ENCODE peak calls at places on chromosomes 16 and 17, in eight cellular contexts. T is T47D; G is activated naive CD4-positive, alpha-beta T cell treated with Interleukin-2 at 50 U/mL for 16 hours; Z is fibroblast of mammary gland; P is RCC 7860; D is 8988T; N is skeletal muscle cell; K is hypothalamus. F is an unnamed sample.

GRCh38 chr17:74176546-74177001 is 26.9 kb upstream of the RPL38 start:
- DNase-seq in N (no peak), K (peak; percentile 55), D (no peak), P (peak; percentile 31), T (peak; percentile 72), G (peak; percentile 19), Z (peak; percentile 61), F (peak; percentile 73)

GRCh38 chr17:61591018-61591417 is at the start of gene NACA2:
- DNase-seq in P (no peak), K (no peak), D (no peak), Z (no peak), N (no peak), T (no peak), G (no peak), F (no peak)

GRCh38 chr17:76065754-76066153 is 6.6 kb downstream of the SRP68 start:
- DNase-seq in Z (no peak), G (no peak), T (no peak), K (no peak), P (no peak), D (no peak), N (no peak), F (no peak)

GRCh38 chr17:1769826-1770477 is 8.1 kb downstream of the SERPINF1 start:
- DNase-seq in G (peak; percentile 5), D (no peak), P (no peak), N (no peak), K (no peak), T (peak; percentile 76), Z (no peak), F (no peak)

GRCh38 chr17:74343526-74344284 is 17.7 kb downstream of the KIF19 start:
- DNase-seq in P (no peak), D (no peak), G (no peak), Z (no peak), N (no peak), T (no peak), K (no peak), F (no peak)

GRCh38 chr17:32261937-32262510 is 3.6 kb upstream of the RHBDL3 start:
- DNase-seq in G (no peak), K (no peak), D (no peak), N (no peak), P (no peak), Z (no peak), T (no peak), F (no peak)

GRCh38 chr16:79372504-79373184 is 227.9 kb downstream of the MAF start:
- DNase-seq in D (no peak), T (no peak), Z (peak; percentile 73), G (peak; percentile 61), N (no peak), K (no peak), P (peak; percentile 97), F (no peak)

GRCh38 chr16:55817236-55817912 is 15.5 kb downstream of the CES1 start:
- DNase-seq in N (no peak), G (no peak), T (no peak), K (no peak), D (no peak), Z (peak; percentile 47), P (no peak), F (no peak)

GRCh38 chr17:75414488-75414887 is 9.0 kb upstream of the GRB2 start:
- DNase-seq in G (no peak), N (no peak), Z (no peak), D (no peak), K (no peak), P (no peak), T (no peak), F (no peak)

GRCh38 chr16:15466886-15467781 is 32.7 kb downstream of the BMERB1 start:
- DNase-seq in D (no peak), K (no peak), Z (peak; percentile 37), T (no peak), P (peak; percentile 37), N (no peak), G (no peak), F (no peak)

GRCh38 chr16:50741225-50741807 is 570 bp upstream of the CYLD start:
- DNase-seq in K (no peak), G (no peak), D (no peak), T (peak; percentile 13), P (no peak), Z (peak; percentile 49), N (no peak), F (no peak)

GRCh38 chr16:6482861-6483530 is 849.6 kb upstream of the RBFOX1 start:
- DNase-seq in D (no peak), N (no peak), Z (no peak), T (no peak), G (no peak), K (peak; percentile 5), P (no peak), F (no peak)

GRCh38 chr16:27258241-27258734 is 10.3 kb downstream of the NSMCE1 start:
- DNase-seq in P (no peak), Z (no peak), K (no peak), N (no peak), G (no peak), T (peak; percentile 54), D (no peak), F (no peak)

GRCh38 chr17:7289256-7290032 is 5.0 kb downstream of the YBX2 start:
- DNase-seq in G (no peak), K (no peak), T (no peak), N (no peak), Z (no peak), P (no peak), D (peak; percentile 9), F (no peak)

GRCh38 chr16:74305978-74306784 is 9.6 kb downstream of the PSMD7 start:
- DNase-seq in Z (no peak), N (no peak), P (no peak), G (no peak), K (no peak), D (no peak), T (no peak), F (no peak)

GRCh38 chr17:82018152-82019041 is 4.3 kb downstream of the CENPX start:
- DNase-seq in K (no peak), T (no peak), D (no peak), N (no peak), G (no peak), P (no peak), Z (no peak), F (no peak)

GRCh38 chr17:64425191-64425590 is 23.7 kb upstream of the MILR1 start:
- DNase-seq in K (no peak), G (no peak), T (no peak), Z (no peak), N (no peak), D (no peak), P (no peak), F (no peak)

GRCh38 chr17:61284746-61285145 is 114.9 kb upstream of the TBX2 start:
- DNase-seq in G (no peak), N (no peak), T (no peak), Z (no peak), P (no peak), K (no peak), D (no peak), F (no peak)

GRCh38 chr17:20999044-20999573 is 43.7 kb downstream of the USP22 start:
- DNase-seq in K (no peak), N (no peak), Z (peak; percentile 49), G (no peak), P (no peak), D (no peak), T (no peak), F (no peak)

GRCh38 chr16:69762843-69763556 is 868 bp downstream of the WWP2 start:
- DNase-seq in G (no peak), D (no peak), N (no peak), Z (peak; percentile 43), K (no peak), P (peak; percentile 25), T (no peak), F (no peak)

GRCh38 chr16:1311738-1312458 is 2.5 kb downstream of the UBE2I start:
- DNase-seq in D (no peak), T (no peak), Z (peak; percentile 42), K (no peak), G (no peak), N (no peak), P (no peak), F (no peak)

GRCh38 chr17:26792486-26792885 is 501.4 kb upstream of the WSB1 start:
- DNase-seq in T (no peak), N (no peak), Z (peak; percentile 50), K (no peak), P (no peak), G (no peak), D (no peak), F (no peak)

GRCh38 chr17:17051791-17052461 is 9.7 kb downstream of the MPRIP start:
- DNase-seq in D (no peak), N (no peak), T (no peak), G (no peak), K (no peak), P (no peak), Z (peak; percentile 39), F (no peak)

GRCh38 chr16:31052131-31052530 is 18.8 kb downstream of the STX4 start:
- DNase-seq in N (peak; percentile 88), Z (peak; percentile 99), T (no peak), P (peak; percentile 92), D (no peak), K (no peak), G (no peak), F (no peak)

GRCh38 chr17:28706471-28707338 is 5.0 kb downstream of the PROCA1 start:
- DNase-seq in N (no peak), G (no peak), D (peak; percentile 41), Z (no peak), P (no peak), T (no peak), K (no peak), F (no peak)

GRCh38 chr16:84769416-84769815 is 50.4 kb upstream of the CRISPLD2 start:
- DNase-seq in G (no peak), D (no peak), T (no peak), Z (no peak), K (no peak), N (no peak), P (no peak), F (no peak)

GRCh38 chr16:3979518-3979917 is 99.0 kb upstream of the CREBBP start:
- DNase-seq in K (no peak), Z (no peak), D (no peak), P (no peak), G (no peak), N (no peak), T (no peak), F (no peak)

GRCh38 chr17:67162771-67163170 is 82.2 kb downstream of the HELZ start:
- DNase-seq in K (no peak), P (no peak), T (no peak), G (no peak), Z (no peak), N (no peak), D (no peak), F (no peak)

GRCh38 chr16:59180083-59180476 is 446.0 kb upstream of the GOT2 start:
- DNase-seq in T (no peak), D (no peak), N (no peak), P (no peak), K (no peak), Z (no peak), G (no peak), F (no peak)

GRCh38 chr16:71542377-71542776 is 16.2 kb downstream of the CHST4 start:
- DNase-seq in N (peak; percentile 4), T (no peak), P (peak; percentile 29), G (peak; percentile 56), K (no peak), D (peak; percentile 67), Z (peak; percentile 47), F (peak; percentile 83)

GRCh38 chr16:53417011-53417410 is 17.3 kb upstream of the RBL2 start:
- DNase-seq in Z (peak; percentile 53), K (no peak), P (no peak), N (no peak), G (no peak), T (no peak), D (no peak), F (no peak)

GRCh38 chr17:59331129-59331928 is at the start of gene YPEL2:
- DNase-seq in Z (peak; percentile 86), G (peak; percentile 90), D (peak; percentile 89), K (peak; percentile 98), N (peak; percentile 89), T (peak; percentile 97), P (peak; percentile 65), F (peak; percentile 98)

GRCh38 chr17:69828087-69828486 is 246.9 kb upstream of the KCNJ16 start:
- DNase-seq in T (no peak), G (no peak), Z (peak; percentile 66), N (no peak), K (no peak), P (peak; percentile 57), D (no peak), F (no peak)

GRCh38 chr17:37322826-37323561 is 52.8 kb upstream of the C17orf78 start:
- DNase-seq in Z (no peak), G (no peak), T (no peak), D (no peak), N (no peak), P (no peak), K (peak; percentile 20), F (no peak)

F was measured in HAP-1.